ENCODE peak calls at places on chromosomes 3 and 15, in nine cellular contexts. E is uterus, A is heart left ventricle, X is transverse colon, M is tibial nerve, W is MG63, F is tibial artery, V is breast epithelium, D is body of pancreas. P is an unnamed sample.
A peak's percentile ranks its signal among the peaks of the same experiment; 100 is the strongest.

GRCh38 chr3:49019941-49020334 is 1.6 kb upstream of the DALRD3 start:
- DNase-seq in E (no peak), A (no peak), X (peak; percentile 30), M (no peak), W (no peak), F (no peak), V (no peak), D (no peak), P (no peak)

GRCh38 chr15:31571676-31572075 is 245.0 kb downstream of the KLF13 start:
- DNase-seq in E (no peak), A (no peak), X (no peak), M (no peak), W (no peak), F (no peak), V (no peak), D (no peak), P (no peak)

GRCh38 chr3:52483577-52484495 is 11.3 kb upstream of the STAB1 start:
- DNase-seq in E (no peak), A (no peak), X (no peak), M (no peak), W (no peak), F (no peak), V (peak; percentile 64), D (no peak), P (no peak)

GRCh38 chr3:115836944-115837343 is 213.6 kb downstream of the GAP43 start:
- DNase-seq in E (no peak), A (no peak), X (no peak), M (no peak), W (no peak), F (no peak), V (no peak), D (no peak), P (no peak)

GRCh38 chr15:66886241-66886675 is 179.1 kb upstream of the SMAD3 start:
- DNase-seq in E (no peak), A (peak; percentile 9), X (no peak), M (no peak), W (no peak), F (no peak), V (no peak), D (no peak), P (no peak)

GRCh38 chr3:14915636-14916222 is 31.7 kb upstream of the NR2C2 start:
- DNase-seq in E (no peak), A (no peak), X (no peak), M (no peak), W (no peak), F (no peak), V (no peak), D (no peak), P (no peak)

GRCh38 chr3:157099337-157100078 is 60.4 kb downstream of the CCNL1 start:
- DNase-seq in E (no peak), A (no peak), X (no peak), M (no peak), W (no peak), F (no peak), V (peak; percentile 28), D (no peak), P (no peak)

GRCh38 chr3:106399208-106399607 is 530.4 kb upstream of the CBLB start:
- DNase-seq in E (no peak), A (no peak), X (no peak), M (no peak), W (no peak), F (no peak), V (no peak), D (no peak), P (no peak)

GRCh38 chr15:68843425-68844311 is 23.0 kb upstream of the ANP32A start:
- DNase-seq in E (no peak), A (no peak), X (peak; percentile 10), M (no peak), W (peak; percentile 26), F (no peak), V (no peak), D (peak; percentile 39), P (no peak)

GRCh38 chr3:43307226-43307625 is 20.9 kb downstream of the SNRK start:
- DNase-seq in E (no peak), A (no peak), X (no peak), M (no peak), W (no peak), F (no peak), V (no peak), D (no peak), P (no peak)

GRCh38 chr3:44954962-44955361 is 21.0 kb downstream of the ZDHHC3 start:
- DNase-seq in E (no peak), A (no peak), X (no peak), M (no peak), W (no peak), F (no peak), V (no peak), D (no peak), P (no peak)

GRCh38 chr3:152196782-152197181 is 71.9 kb upstream of the MBNL1 start:
- DNase-seq in E (no peak), A (no peak), X (no peak), M (no peak), W (no peak), F (no peak), V (no peak), D (no peak), P (no peak)

GRCh38 chr3:157248590-157249425 is 88.9 kb upstream of the CCNL1 start:
- DNase-seq in E (no peak), A (peak; percentile 34), X (no peak), M (no peak), W (peak; percentile 38), F (no peak), V (no peak), D (peak; percentile 62), P (no peak)

GRCh38 chr15:27235689-27236088 is 264.7 kb downstream of the GABRG3 start:
- DNase-seq in E (no peak), A (no peak), X (no peak), M (no peak), W (no peak), F (no peak), V (no peak), D (no peak), P (no peak)

GRCh38 chr15:27235161-27235560 is 264.2 kb downstream of the GABRG3 start:
- DNase-seq in E (no peak), A (no peak), X (no peak), M (no peak), W (no peak), F (no peak), V (no peak), D (no peak), P (no peak)

GRCh38 chr15:27238209-27238608 is 267.2 kb downstream of the GABRG3 start:
- DNase-seq in E (no peak), A (no peak), X (no peak), M (no peak), W (no peak), F (no peak), V (no peak), D (no peak), P (no peak)

GRCh38 chr15:27234593-27234992 is 263.6 kb downstream of the GABRG3 start:
- DNase-seq in E (no peak), A (no peak), X (no peak), M (no peak), W (no peak), F (no peak), V (no peak), D (no peak), P (no peak)

GRCh38 chr15:27237319-27237939 is 266.4 kb downstream of the GABRG3 start:
- DNase-seq in E (no peak), A (no peak), X (no peak), M (no peak), W (no peak), F (no peak), V (no peak), D (no peak), P (no peak)
- H3K9me3 ChIP-seq in E (no peaks in the 10 kb centered on the region), A (no peaks in the 10 kb centered on the region), X (no peaks in the 10 kb centered on the region), M (no peaks in the 10 kb centered on the region), W (no peaks in the 10 kb centered on the region), F (no peaks in the 10 kb centered on the region), V (no peaks in the 10 kb centered on the region), D (no peaks in the 10 kb centered on the region), P (no peaks in the 10 kb centered on the region)

DNA sequence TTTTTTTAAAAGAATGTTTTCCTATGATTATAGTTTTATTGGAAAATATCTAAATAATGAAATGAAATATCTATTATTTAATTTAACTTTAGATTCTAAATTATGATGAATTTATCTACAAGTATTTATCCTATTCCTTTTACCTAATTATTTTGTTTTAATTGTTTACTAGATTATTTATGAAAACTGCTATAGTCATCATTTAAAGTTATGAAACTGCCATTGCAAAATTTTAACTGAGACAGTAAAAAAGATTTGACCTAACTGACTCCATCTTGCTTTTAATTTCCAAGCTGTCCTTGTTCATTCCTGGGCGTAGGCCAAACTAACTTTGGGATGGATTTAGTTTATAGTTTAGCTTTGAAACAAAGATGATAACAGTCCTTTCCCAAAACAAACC is 25.9 kb upstream of the FAM3D start:
- DNase-seq in E (no peak), A (no peak), X (no peak), M (no peak), W (no peak), F (no peak), V (no peak), D (no peak), P (no peak)
- H3K9me3 ChIP-seq in E (no peaks in the 10 kb centered on the region), A (no peaks in the 10 kb centered on the region), X (no peaks in the 10 kb centered on the region), M (peaks cover 6% of the 10 kb centered on the region), W (peaks cover 8% of the 10 kb centered on the region), F (no peaks in the 10 kb centered on the region), V (no peaks in the 10 kb centered on the region), D (no peaks in the 10 kb centered on the region), P (peaks cover 4% of the 10 kb centered on the region)

GRCh38 chr15:22232675-22233074 is 152.3 kb downstream of the OR4M2 start:
- DNase-seq in E (no peak), A (no peak), X (no peak), M (no peak), W (no peak), F (no peak), V (no peak), D (no peak), P (no peak)
- H3K9me3 ChIP-seq in E (no peaks in the 10 kb centered on the region), A (no peaks in the 10 kb centered on the region), X (no peaks in the 10 kb centered on the region), M (no peaks in the 10 kb centered on the region), W (no peaks in the 10 kb centered on the region), F (no peaks in the 10 kb centered on the region), V (no peaks in the 10 kb centered on the region), D (no peaks in the 10 kb centered on the region), P (peaks cover 13% of the 10 kb centered on the region)

GRCh38 chr15:24977686-24978085 is 22.9 kb downstream of the SNRPN start:
- DNase-seq in E (no peak), A (no peak), X (no peak), M (no peak), W (no peak), F (no peak), V (no peak), D (no peak), P (no peak)

GRCh38 chr15:24971052-24971451 is 16.3 kb downstream of the SNRPN start:
- DNase-seq in E (no peak), A (no peak), X (no peak), M (no peak), W (no peak), F (no peak), V (no peak), D (no peak), P (no peak)

GRCh38 chr15:24971772-24972171 is 17.0 kb downstream of the SNRPN start:
- DNase-seq in E (no peak), A (no peak), X (no peak), M (no peak), W (no peak), F (no peak), V (no peak), D (no peak), P (no peak)

DNA sequence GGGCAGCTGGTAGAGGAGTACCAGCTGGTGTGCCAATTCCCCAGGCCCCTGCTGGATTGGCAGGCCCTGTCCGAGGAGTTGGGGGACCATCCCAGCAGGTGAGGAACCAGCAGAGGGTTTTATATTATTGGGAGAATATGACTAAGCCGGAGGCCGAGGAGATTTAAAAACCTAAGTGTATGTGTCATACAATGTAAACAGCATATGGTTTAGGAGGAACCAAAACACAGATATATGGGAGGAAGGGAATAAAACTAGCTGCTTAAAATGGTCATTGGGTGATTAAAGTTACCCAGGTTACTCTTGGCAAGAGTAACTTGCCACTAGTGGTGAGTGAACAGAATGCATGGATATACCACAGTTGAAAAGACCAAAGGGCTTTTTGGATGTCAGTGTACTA is 22.1 kb downstream of the SNRPN start:
- DNase-seq in E (no peak), A (no peak), X (no peak), M (no peak), W (no peak), F (no peak), V (no peak), D (no peak), P (no peak)
- H3K9me3 ChIP-seq in E (no peaks in the 10 kb centered on the region), A (peaks cover 9% of the 10 kb centered on the region), X (peaks cover 19% of the 10 kb centered on the region), M (peaks cover 20% of the 10 kb centered on the region), W (no peaks in the 10 kb centered on the region), F (no peaks in the 10 kb centered on the region), V (peaks cover 27% of the 10 kb centered on the region), D (no peaks in the 10 kb centered on the region), P (no peaks in the 10 kb centered on the region)

P was measured in iPS DF 6.9.